ENCODE peak calls at places on chromosome 3, in ten cellular contexts. G is RWPE2, X is bronchial epithelial cell, F is heart right ventricle, Z is AG09309, I is thyroid gland, O is sigmoid colon, C is AG10803, H is cardiac muscle cell, V is epithelial cell of esophagus. Q is an unnamed sample.

GRCh38 chr3:52710512-52710911 is 4.6 kb downstream of the SPCS1 start:
- DNase-seq in H (no peak), G (no peak), X (no peak), I (no peak), Z (no peak), F (no peak), C (no peak), V (no peak), O (no peak), Q (no peak)

GRCh38 chr3:77320514-77320913 is 280.6 kb downstream of the ROBO2 start:
- DNase-seq in X (peak), F (no peak), Z (no peak), C (peak), H (peak), O (no peak), V (peak), G (no peak), I (no peak), Q (peak)

GRCh38 chr3:22372292-22372949 is 621.4 kb upstream of the ZNF385D start:
- DNase-seq in X (no peak), H (peak), Z (no peak), G (no peak), F (peak), I (no peak), V (peak), C (no peak), O (no peak), Q (no peak)

GRCh38 chr3:108090066-108090700 is 648 bp downstream of the CD47 start:
- DNase-seq in C (peak), V (peak), X (peak), O (peak), F (no peak), G (no peak), H (no peak), Z (no peak), I (no peak), Q (peak)

GRCh38 chr3:185582871-185583270 is 3.2 kb upstream of the SENP2 start:
- DNase-seq in X (no peak), Z (no peak), O (no peak), C (no peak), F (no peak), G (no peak), H (no peak), V (no peak), I (no peak), Q (peak)

GRCh38 chr3:9028134-9028533 is 64.9 kb upstream of the RAD18 start:
- DNase-seq in C (peak), I (peak), X (no peak), G (no peak), Z (peak), H (no peak), V (no peak), O (peak), F (peak), Q (peak)

GRCh38 chr3:17054301-17054700 is 169.5 kb downstream of the PLCL2 start:
- DNase-seq in V (no peak), Z (no peak), I (no peak), C (no peak), H (no peak), O (no peak), G (no peak), X (no peak), F (no peak), Q (no peak)

GRCh38 chr3:96961576-96961975 is 147.2 kb downstream of the EPHA6 start:
- DNase-seq in C (no peak), H (no peak), V (no peak), O (no peak), X (peak), Z (no peak), I (no peak), G (no peak), F (no peak), Q (no peak)

GRCh38 chr3:106566277-106566676 is 697.5 kb upstream of the CBLB start:
- DNase-seq in V (no peak), G (no peak), H (no peak), F (no peak), O (no peak), Z (no peak), I (no peak), C (no peak), X (no peak), Q (no peak)

GRCh38 chr3:69716119-69716518 is 23.1 kb upstream of the MITF start:
- DNase-seq in I (no peak), O (no peak), X (no peak), H (no peak), V (no peak), G (no peak), F (peak), C (no peak), Z (no peak), Q (no peak)

GRCh38 chr3:67863869-67864268 is 209.5 kb upstream of the SUCLG2 start:
- DNase-seq in H (peak), C (no peak), G (no peak), V (peak), F (no peak), I (no peak), X (peak), O (no peak), Z (no peak), Q (peak)

GRCh38 chr3:129211345-129211744 is 27.6 kb upstream of the CNBP start:
- DNase-seq in O (peak), G (no peak), Z (no peak), F (no peak), V (no peak), H (no peak), X (no peak), I (no peak), C (peak), Q (no peak)

GRCh38 chr3:9899289-9899791 is 3.3 kb upstream of the IL17RE start:
- DNase-seq in O (no peak), V (no peak), I (no peak), H (no peak), Z (no peak), X (no peak), G (no peak), F (no peak), C (no peak), Q (no peak)

GRCh38 chr3:11563159-11563558 is 80.6 kb downstream of the VGLL4 start:
- DNase-seq in V (no peak), H (no peak), Z (no peak), X (no peak), G (no peak), I (no peak), C (no peak), F (no peak), O (no peak), Q (no peak)

GRCh38 chr3:40653878-40654277 is 129.1 kb downstream of the ZNF621 start:
- DNase-seq in Z (no peak), F (no peak), C (no peak), G (no peak), O (no peak), I (no peak), H (no peak), X (no peak), V (no peak), Q (no peak)

GRCh38 chr3:57963811-57964346 is 44.3 kb upstream of the FLNB start:
- DNase-seq in Z (no peak), F (no peak), O (no peak), H (no peak), X (peak), C (no peak), I (no peak), V (peak), G (no peak), Q (no peak)

GRCh38 chr3:131349946-131350347 is 31.6 kb upstream of the NUDT16 start:
- DNase-seq in H (peak), Z (peak), O (no peak), C (peak), X (peak), G (no peak), I (peak), F (peak), V (peak), Q (peak)

GRCh38 chr3:142680710-142681109 is 43.1 kb upstream of the TRPC1 start:
- DNase-seq in I (no peak), H (no peak), V (peak), F (no peak), G (no peak), Z (no peak), C (no peak), X (peak), O (no peak), Q (no peak)

GRCh38 chr3:174330303-174330702 is 528.8 kb upstream of the NAALADL2 start:
- DNase-seq in H (no peak), C (peak), G (no peak), I (no peak), F (no peak), X (peak), Z (peak), O (no peak), V (peak), Q (peak)

GRCh38 chr3:136818191-136818850 is 605 bp upstream of the SLC35G2 start:
- DNase-seq in X (peak), Z (peak), F (peak), G (no peak), C (peak), O (peak), H (peak), V (peak), I (peak), Q (peak)
- H3K4me3 ChIP-seq in X (peak), Z (peak), F (peak), G (peak), C (peak), O (peak), H (peak), V (peak), I (peak), Q (peak)

DNA sequence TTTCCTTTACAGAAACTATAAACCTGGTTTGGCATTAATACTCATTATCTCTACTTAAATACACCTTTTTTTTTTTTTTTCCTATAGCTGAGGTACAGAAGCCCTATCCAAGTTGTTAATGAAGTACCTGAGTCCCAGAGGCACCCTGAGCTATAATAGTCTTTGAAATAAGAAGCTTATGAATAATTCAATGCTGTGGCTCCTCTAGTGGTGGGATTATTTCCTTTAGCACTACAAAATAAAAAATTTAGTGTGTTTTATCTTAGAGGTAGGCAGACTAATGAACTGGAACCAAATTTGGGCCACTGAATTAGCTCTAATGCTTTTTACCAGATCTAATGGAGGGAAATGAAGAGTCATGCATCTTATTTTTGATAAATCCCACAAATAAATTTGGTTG is 611.9 kb downstream of the EDEM1 start:
- DNase-seq in G (no peak), O (no peak), X (no peak), F (no peak), H (no peak), C (no peak), V (no peak), Z (no peak), I (no peak), Q (no peak)
- TF ChIP-seq CTCF in G (peak), O (no peak), X (no peak), F (no peak), H (no peak), C (no peak), V (no peak), Z (no peak), I (no peak), Q (no peak)

DNA sequence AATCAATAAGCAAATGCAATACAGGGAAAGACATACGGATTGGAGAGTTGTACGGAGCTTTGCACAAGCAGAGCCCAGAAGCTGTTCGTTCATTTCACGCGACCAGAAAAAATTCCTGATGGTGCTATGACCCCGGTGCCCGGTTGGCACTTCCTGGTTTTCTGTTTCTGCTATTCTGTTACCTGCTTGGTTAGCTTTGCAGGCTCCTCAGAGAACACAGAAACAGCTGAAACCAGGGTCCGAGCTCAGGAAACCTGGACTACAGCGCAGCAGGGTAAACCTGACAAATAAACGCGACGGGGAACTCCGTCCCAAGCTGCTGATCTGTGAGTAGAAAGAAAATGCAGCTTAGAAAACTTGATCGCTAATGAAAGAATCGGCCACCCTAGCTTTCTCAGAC is 893 bp downstream of the CNTN3 start:
- DNase-seq in F (no peak), I (peak), G (no peak), Z (no peak), V (no peak), O (no peak), H (no peak), C (no peak), X (no peak), Q (no peak)
- H3K4me3 ChIP-seq in F (peak), I (no peak), G (no peak), Z (peak), V (peak), O (peak), H (peak), C (peak), X (peak), Q (peak)

GRCh38 chr3:147940846-147941245 is 531.7 kb downstream of the ZIC1 start:
- DNase-seq in F (no peak), H (no peak), G (no peak), Z (no peak), I (no peak), X (no peak), C (no peak), V (no peak), O (no peak), Q (no peak)

GRCh38 chr3:147941984-147942383 is 532.8 kb downstream of the ZIC1 start:
- DNase-seq in C (no peak), F (no peak), X (no peak), G (no peak), V (no peak), Z (no peak), H (no peak), I (no peak), O (no peak), Q (no peak)

GRCh38 chr3:147943265-147943945 is 534.2 kb downstream of the ZIC1 start:
- DNase-seq in Z (peak), V (peak), X (peak), H (no peak), G (no peak), F (no peak), I (no peak), O (no peak), C (peak), Q (peak)

GRCh38 chr3:147940400-147940799 is 531.2 kb downstream of the ZIC1 start:
- DNase-seq in Z (no peak), X (no peak), G (no peak), F (no peak), H (no peak), I (no peak), V (no peak), C (no peak), O (no peak), Q (no peak)

GRCh38 chr3:147945968-147946519 is 536.9 kb downstream of the ZIC1 start:
- DNase-seq in O (peak), G (no peak), F (no peak), V (peak), H (peak), Z (peak), X (peak), I (peak), C (peak), Q (peak)
- TF ChIP-seq CTCF in O (peak), G (peak), F (peak), V (peak), H (peak), Z (peak), X (peak), I (peak), C (peak), Q (peak)

DNA sequence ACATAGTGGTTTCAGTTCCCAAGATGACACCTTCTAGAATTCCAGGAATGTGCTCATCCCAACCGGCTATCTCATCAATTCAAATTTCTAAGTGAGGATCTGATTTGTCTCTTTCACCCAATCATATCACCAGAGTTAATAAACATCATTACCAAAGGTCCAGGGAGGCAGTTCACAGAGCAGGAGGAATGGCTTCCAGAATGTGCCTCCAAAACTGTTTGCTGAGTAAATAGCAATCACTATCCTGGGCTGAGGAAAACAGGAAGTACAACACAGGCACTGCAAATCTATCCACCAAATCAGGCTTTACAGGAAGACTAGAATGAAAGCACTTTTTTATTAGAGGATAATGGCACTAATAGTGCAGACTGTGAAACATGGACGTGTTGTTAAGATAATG is 61.5 kb downstream of the OSBPL10 start:
- DNase-seq in C (no peak), O (no peak), Z (no peak), I (no peak), F (no peak), X (no peak), G (no peak), H (no peak), V (no peak), Q (no peak)
- H3K4me3 ChIP-seq in C (no peak), O (no peak), Z (no peak), I (no peak), F (no peak), X (no peak), G (no peak), H (no peak), V (no peak), Q (no peak)

GRCh38 chr3:82796765-82797164 is 1035.3 kb upstream of the GBE1 start:
- DNase-seq in I (no peak), C (no peak), G (no peak), H (no peak), Z (no peak), V (no peak), F (no peak), X (no peak), O (no peak), Q (no peak)
- TF ChIP-seq CTCF in I (no peak), C (no peak), G (no peak), H (no peak), Z (no peak), V (no peak), F (no peak), X (no peak), O (no peak), Q (no peak)

DNA sequence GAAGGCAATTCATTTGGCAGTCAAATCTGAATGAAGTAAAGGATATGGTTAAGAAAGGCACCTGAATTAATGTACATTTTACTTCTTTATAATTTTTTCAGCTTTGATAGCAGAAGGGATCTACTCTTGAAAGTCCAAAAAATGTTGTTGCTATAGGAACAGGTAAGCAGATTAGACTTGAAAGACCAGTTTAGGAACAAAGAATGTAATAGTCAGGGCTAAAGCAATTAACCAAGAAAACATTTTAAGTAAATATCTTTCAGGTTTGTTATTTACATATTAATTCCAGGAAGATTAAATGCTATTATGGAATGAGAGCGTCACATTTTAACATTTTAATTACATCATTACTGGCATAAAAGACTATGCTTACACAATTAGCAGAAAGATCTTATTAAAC is 1.1 kb downstream of the ATP13A4 start:
- DNase-seq in O (no peak), X (peak), Z (no peak), V (no peak), C (no peak), F (no peak), H (no peak), G (no peak), I (no peak), Q (no peak)
- H3K4me3 ChIP-seq in O (no peak), X (no peak), Z (no peak), V (peak), C (no peak), F (no peak), H (no peak), G (no peak), I (no peak), Q (no peak)